ENCODE peak calls at places on chromosomes 13 and 19, in four cellular contexts. One of them, this sample, is unnamed.

GRCh38 chr13:99979453-99980200 is 2.0 kb upstream of the ZIC2 start:
- DNase-seq in naive thymus-derived CD8-positive, alpha-beta T cell: no peak
- DNase-seq in ovary: peak; percentile 20
- DNase-seq in bronchial epithelial cell: no peak
- DNase-seq in this sample: no peak

GRCh38 chr19:2289714-2290435 is 7.9 kb upstream of the PEAK3 start:
- DNase-seq in naive thymus-derived CD8-positive, alpha-beta T cell: peak; percentile 87
- DNase-seq in ovary: no peak
- DNase-seq in bronchial epithelial cell: no peak
- DNase-seq in this sample: no peak

GRCh38 chr19:728011-728410 is 19.3 kb downstream of the PALM start:
- DNase-seq in naive thymus-derived CD8-positive, alpha-beta T cell: no peak
- DNase-seq in ovary: no peak
- DNase-seq in bronchial epithelial cell: no peak
- DNase-seq in this sample: no peak

GRCh38 chr19:15091918-15092753 is 10.1 kb downstream of the OR1I1 start:
- DNase-seq in ovary: no peak
- DNase-seq in naive thymus-derived CD8-positive, alpha-beta T cell: peak; percentile 77
- DNase-seq in bronchial epithelial cell: peak; percentile 64
- DNase-seq in this sample: peak; percentile 45

GRCh38 chr19:12955996-12956395 is 1.0 kb downstream of the GADD45GIP1 start:
- DNase-seq in bronchial epithelial cell: no peak
- DNase-seq in ovary: no peak
- DNase-seq in naive thymus-derived CD8-positive, alpha-beta T cell: no peak
- DNase-seq in this sample: no peak

GRCh38 chr19:2494447-2495129 is 18.7 kb downstream of the GADD45B start:
- DNase-seq in ovary: peak; percentile 77
- DNase-seq in naive thymus-derived CD8-positive, alpha-beta T cell: peak; percentile 77
- DNase-seq in bronchial epithelial cell: no peak
- DNase-seq in this sample: peak; percentile 33

GRCh38 chr13:30725331-30726085 is 9.8 kb upstream of the ALOX5AP start:
- DNase-seq in bronchial epithelial cell: no peak
- DNase-seq in naive thymus-derived CD8-positive, alpha-beta T cell: no peak
- DNase-seq in ovary: no peak
- DNase-seq in this sample: no peak

GRCh38 chr19:2592824-2593223 is 109.7 kb downstream of the GNG7 start:
- DNase-seq in bronchial epithelial cell: no peak
- DNase-seq in naive thymus-derived CD8-positive, alpha-beta T cell: no peak
- DNase-seq in ovary: no peak
- DNase-seq in this sample: no peak

GRCh38 chr19:18289471-18290066 is 8.1 kb upstream of the JUND start:
- DNase-seq in naive thymus-derived CD8-positive, alpha-beta T cell: no peak
- DNase-seq in bronchial epithelial cell: no peak
- DNase-seq in ovary: peak; percentile 31
- DNase-seq in this sample: no peak

GRCh38 chr19:31347828-31348314 is 1.4 kb downstream of the TSHZ3 start:
- DNase-seq in ovary: peak; percentile 68
- DNase-seq in bronchial epithelial cell: no peak
- DNase-seq in naive thymus-derived CD8-positive, alpha-beta T cell: no peak
- DNase-seq in this sample: no peak

GRCh38 chr13:26254583-26255102 is 714 bp downstream of the CDK8 start:
- DNase-seq in bronchial epithelial cell: peak; percentile 54
- DNase-seq in ovary: peak; percentile 63
- DNase-seq in naive thymus-derived CD8-positive, alpha-beta T cell: peak; percentile 78
- DNase-seq in this sample: peak; percentile 49

GRCh38 chr19:14449321-14449720 is 16.2 kb downstream of the PKN1 start:
- DNase-seq in bronchial epithelial cell: peak; percentile 18
- DNase-seq in ovary: no peak
- DNase-seq in naive thymus-derived CD8-positive, alpha-beta T cell: no peak
- DNase-seq in this sample: no peak